ENCODE peak calls at places on chromosome 22, in eight cellular contexts. L, Y, U, Q, B, J, Z and G are unnamed samples.

GRCh38 chr22:19800761-19801244 is 40.2 kb downstream of the TBX1 start:
- DNase-seq in J (no peak), U (peak), Y (no peak), Q (peak), L (no peak), Z (no peak), B (no peak), G (peak)

GRCh38 chr22:49236541-49237075 is 591.1 kb downstream of the BRD1 start:
- DNase-seq in U (no peak), Z (no peak), Y (no peak), J (no peak), L (no peak), B (no peak), Q (no peak), G (no peak)

GRCh38 chr22:17264321-17265052 is 45.3 kb upstream of the ADA2 start:
- DNase-seq in Y (no peak), U (no peak), J (no peak), B (no peak), L (no peak), Q (peak), Z (no peak), G (peak)

GRCh38 chr22:37739000-37739399 is 42.2 kb downstream of the TRIOBP start:
- DNase-seq in L (no peak), Z (no peak), B (no peak), Y (no peak), Q (peak), J (no peak), U (peak), G (peak)

GRCh38 chr22:40407831-40408717 is 37.7 kb downstream of the SGSM3 start:
- DNase-seq in Y (no peak), B (peak), J (no peak), Q (no peak), Z (no peak), U (no peak), L (no peak), G (no peak)

GRCh38 chr22:41296826-41297667 is 4.3 kb upstream of the ZC3H7B start:
- DNase-seq in Z (no peak), L (no peak), B (no peak), J (no peak), Q (no peak), U (no peak), Y (no peak), G (no peak)

GRCh38 chr22:44815099-44816070 is 63.0 kb downstream of the ARHGAP8 start:
- DNase-seq in Y (no peak), Z (no peak), L (no peak), B (no peak), J (no peak), Q (no peak), U (peak), G (no peak)

GRCh38 chr22:39994566-39995345 is at the start of gene FAM83F:
- DNase-seq in U (no peak), L (no peak), Y (no peak), Q (no peak), J (no peak), Z (peak), B (peak), G (no peak)

GRCh38 chr22:27545071-27545470 is 256.5 kb downstream of the MN1 start:
- DNase-seq in Y (no peak), J (no peak), L (no peak), Q (no peak), Z (no peak), B (no peak), U (no peak), G (no peak)

GRCh38 chr22:19970479-19971275 is 29.1 kb upstream of the TXNRD2 start:
- DNase-seq in Y (no peak), Q (peak), B (peak), L (peak), Z (peak), U (peak), J (peak), G (peak)

GRCh38 chr22:21587803-21588611 is 20.5 kb downstream of the UBE2L3 start:
- DNase-seq in B (peak), Z (no peak), L (peak), Q (peak), U (no peak), Y (no peak), J (no peak), G (no peak)

GRCh38 chr22:33328789-33329296 is 270.7 kb upstream of the SYN3 start:
- DNase-seq in Z (no peak), U (no peak), Q (peak), B (no peak), J (no peak), L (no peak), Y (no peak), G (no peak)

GRCh38 chr22:37059876-37060449 is 8.4 kb downstream of the KCTD17 start:
- DNase-seq in L (no peak), U (no peak), B (no peak), Y (no peak), Q (no peak), Z (no peak), J (no peak), G (no peak)

GRCh38 chr22:46145361-46145851 is 4.9 kb upstream of the PPARA start:
- DNase-seq in Q (no peak), Y (no peak), L (no peak), J (no peak), Z (peak), U (no peak), B (no peak), G (no peak)

GRCh38 chr22:36445158-36445668 is 36.2 kb downstream of the TXN2 start:
- DNase-seq in Q (peak), U (peak), L (no peak), Y (no peak), B (no peak), Z (no peak), J (no peak), G (peak)

GRCh38 chr22:43446037-43446803 is 34.4 kb downstream of the MPPED1 start:
- DNase-seq in Q (no peak), Z (no peak), Y (peak), U (no peak), B (no peak), L (no peak), J (no peak), G (no peak)

GRCh38 chr22:48070083-48070482 is 1307.6 kb downstream of the TBC1D22A start:
- DNase-seq in B (no peak), Y (no peak), J (no peak), U (no peak), Q (no peak), Z (no peak), L (no peak), G (no peak)

GRCh38 chr22:19497245-19497644 is 17.5 kb downstream of the CDC45 start:
- DNase-seq in Q (peak), J (no peak), Z (no peak), L (no peak), B (no peak), U (no peak), Y (peak), G (no peak)

GRCh38 chr22:38204784-38205183 is 3.0 kb downstream of the MAFF start:
- DNase-seq in U (no peak), B (peak), L (no peak), Z (no peak), J (no peak), Q (no peak), Y (no peak), G (no peak)

GRCh38 chr22:20095521-20095920 is 15.5 kb downstream of the DGCR8 start:
- DNase-seq in Y (no peak), J (no peak), L (no peak), B (no peak), U (peak), Z (no peak), Q (no peak), G (no peak)

GRCh38 chr22:24994070-24994763 is 41.7 kb downstream of the KIAA1671 start:
- DNase-seq in U (no peak), Z (no peak), B (no peak), J (no peak), L (no peak), Q (peak), Y (no peak), G (no peak)